ENCODE peak calls at places on chromosome 10, in four cellular contexts. U is A549, X is GM12878, A is K562. Q is an unnamed sample.

GRCh38 chr10:108365541-108365940 is 1201.0 kb upstream of the SORCS1 start:
- DNase-seq in U (no peak), A (no peak), X (no peak), Q (no peak)

GRCh38 chr10:78551184-78552005 is 517.4 kb upstream of the ZMIZ1 start:
- DNase-seq in X (no peak), U (no peak), A (no peak), Q (no peak)

GRCh38 chr10:80260295-80261243 is 28.9 kb downstream of the MAT1A start:
- DNase-seq in A (peak; percentile 59), X (no peak), U (peak; percentile 24), Q (peak; percentile 74)

GRCh38 chr10:73887038-73888015 is 13.0 kb upstream of the CAMK2G start:
- DNase-seq in X (no peak), U (peak; percentile 89), A (no peak), Q (peak; percentile 59)

GRCh38 chr10:44102726-44103255 is 282.1 kb downstream of the CXCL12 start:
- DNase-seq in X (no peak), A (no peak), U (no peak), Q (no peak)

GRCh38 chr10:6603142-6604125 is 23.4 kb upstream of the PRKCQ start:
- DNase-seq in U (no peak), A (no peak), X (no peak), Q (no peak)

GRCh38 chr10:88113232-88113631 is 249.8 kb downstream of the PTEN start:
- DNase-seq in A (no peak), U (no peak), X (no peak), Q (no peak)

GRCh38 chr10:125989791-125990190 is 93.4 kb downstream of the FANK1 start:
- DNase-seq in X (no peak), U (no peak), A (no peak), Q (no peak)

GRCh38 chr10:21292763-21293517 is 232.5 kb downstream of the SKIDA1 start:
- DNase-seq in U (peak; percentile 98), X (no peak), A (no peak), Q (no peak)

GRCh38 chr10:17989908-17990767 is 38.4 kb downstream of the SLC39A12 start:
- DNase-seq in X (peak; percentile 41), A (no peak), U (peak; percentile 37), Q (no peak)

GRCh38 chr10:53045315-53045714 is 272.7 kb upstream of the MBL2 start:
- DNase-seq in U (no peak), X (no peak), A (no peak), Q (no peak)

GRCh38 chr10:34018811-34019210 is 684.3 kb upstream of the NRP1 start:
- DNase-seq in U (no peak), X (no peak), A (no peak), Q (no peak)

GRCh38 chr10:27245846-27246245 is 5.2 kb upstream of the ACBD5 start:
- DNase-seq in A (no peak), X (no peak), U (no peak), Q (no peak)

GRCh38 chr10:90226526-90226925 is 525.1 kb downstream of the KIF20B start:
- DNase-seq in U (no peak), A (no peak), X (no peak), Q (no peak)

GRCh38 chr10:132981173-132981555 is 38.8 kb upstream of the CFAP46 start:
- DNase-seq in A (no peak), U (no peak), X (no peak), Q (no peak)

GRCh38 chr10:44458671-44459403 is 73.9 kb upstream of the CXCL12 start:
- DNase-seq in X (no peak), A (no peak), U (no peak), Q (no peak)

GRCh38 chr10:37774351-37774750 is 83.1 kb downstream of the ZNF248 start:
- DNase-seq in A (no peak), U (no peak), X (no peak), Q (no peak)

GRCh38 chr10:29250066-29250465 is 38.8 kb upstream of the LYZL1 start:
- DNase-seq in X (no peak), A (no peak), U (no peak), Q (no peak)

GRCh38 chr10:71082930-71083329 is 129.4 kb upstream of the UNC5B start:
- DNase-seq in U (no peak), X (no peak), A (no peak), Q (no peak)

GRCh38 chr10:118445535-118445934 is 103.4 kb upstream of the FAM204A start:
- DNase-seq in X (no peak), U (no peak), A (no peak), Q (no peak)

GRCh38 chr10:4046030-4046429 is 261.0 kb upstream of the KLF6 start:
- DNase-seq in X (no peak), A (no peak), U (no peak), Q (no peak)

GRCh38 chr10:78688945-78689935 is 379.5 kb upstream of the ZMIZ1 start:
- DNase-seq in A (no peak), U (no peak), X (no peak), Q (peak; percentile 73)

GRCh38 chr10:86261933-86262665 is 104.5 kb downstream of the GRID1 start:
- DNase-seq in A (peak; percentile 39), U (peak; percentile 69), X (peak; percentile 21), Q (no peak)

GRCh38 chr10:5560142-5560843 is 35.5 kb downstream of the CALML3 start:
- DNase-seq in U (no peak), A (no peak), X (no peak), Q (no peak)

GRCh38 chr10:10609379-10609955 is 408.2 kb upstream of the CELF2 start:
- DNase-seq in U (no peak), A (no peak), X (no peak), Q (no peak)

GRCh38 chr10:10599994-10600393 is 417.7 kb upstream of the CELF2 start:
- DNase-seq in X (no peak), A (no peak), U (no peak), Q (no peak)

GRCh38 chr10:10605551-10606081 is 412.1 kb upstream of the CELF2 start:
- DNase-seq in U (no peak), A (no peak), X (no peak), Q (no peak)
- TF ChIP-seq EP300 in U (no peak), A (no peak), X (no peak), Q (no peak)

GRCh38 chr10:16652154-16652553 is 130.5 kb upstream of the C1QL3 start:
- DNase-seq in A (no peak), U (peak; percentile 34), X (no peak), Q (no peak)

GRCh38 chr10:16653223-16653622 is 131.5 kb upstream of the C1QL3 start:
- DNase-seq in U (no peak), A (no peak), X (peak; percentile 21), Q (no peak)

GRCh38 chr10:16656886-16657285 is 135.2 kb upstream of the C1QL3 start:
- DNase-seq in X (no peak), U (no peak), A (no peak), Q (no peak)
- TF ChIP-seq RCOR1 in X (no peak), U (no peak), A (no peak), Q (no peak)

DNA sequence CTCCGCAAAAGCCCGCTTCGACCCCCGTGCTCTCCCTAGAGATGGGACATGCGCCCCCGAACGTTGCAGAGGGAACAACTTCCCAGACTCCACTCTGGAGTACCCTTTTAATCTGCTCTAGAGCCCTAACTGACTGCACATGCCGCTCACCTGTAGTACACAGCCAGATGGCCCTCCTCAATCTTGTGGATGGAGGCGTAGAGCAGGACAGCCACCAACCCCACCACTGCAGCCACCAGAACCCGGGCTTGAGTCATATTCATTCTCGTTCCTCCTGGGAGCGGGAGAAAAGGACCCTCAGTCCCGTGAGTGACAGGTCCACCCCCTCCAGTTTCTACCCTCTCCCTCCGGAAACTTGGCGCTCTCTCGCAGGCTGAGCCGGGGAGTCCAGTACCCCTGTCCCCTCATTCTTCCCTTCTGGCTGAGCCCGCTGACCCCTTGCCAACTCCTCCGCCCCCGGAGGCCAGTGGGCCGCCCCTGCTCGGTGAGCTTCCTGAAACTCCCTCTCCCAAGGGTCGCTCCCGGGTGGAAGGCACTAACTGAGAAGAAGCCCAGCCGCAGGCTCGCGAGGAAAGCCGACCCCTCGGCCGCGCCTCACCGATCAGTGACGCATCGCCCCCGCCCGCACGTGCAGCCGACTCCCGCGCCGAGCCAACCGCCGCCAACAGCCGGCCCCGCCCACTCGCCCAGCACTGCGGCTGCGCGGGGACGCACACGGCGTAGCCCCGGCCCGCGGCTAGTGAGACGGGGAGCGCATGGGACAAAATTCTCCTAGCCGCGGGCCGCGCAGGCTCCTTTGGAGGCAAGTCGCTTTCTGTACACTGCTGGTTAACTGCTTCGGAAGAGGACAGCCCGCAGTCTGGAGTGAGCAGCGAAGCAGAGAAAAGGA is at the start of gene ERLIN1:
- DNase-seq in X (peak; percentile 61), A (peak; percentile 91), U (peak; percentile 88), Q (peak; percentile 97)
- TF ChIP-seq EP300 in X (peak; percentile 26), A (peak; percentile 73), U (no peak), Q (no peak)

DNA sequence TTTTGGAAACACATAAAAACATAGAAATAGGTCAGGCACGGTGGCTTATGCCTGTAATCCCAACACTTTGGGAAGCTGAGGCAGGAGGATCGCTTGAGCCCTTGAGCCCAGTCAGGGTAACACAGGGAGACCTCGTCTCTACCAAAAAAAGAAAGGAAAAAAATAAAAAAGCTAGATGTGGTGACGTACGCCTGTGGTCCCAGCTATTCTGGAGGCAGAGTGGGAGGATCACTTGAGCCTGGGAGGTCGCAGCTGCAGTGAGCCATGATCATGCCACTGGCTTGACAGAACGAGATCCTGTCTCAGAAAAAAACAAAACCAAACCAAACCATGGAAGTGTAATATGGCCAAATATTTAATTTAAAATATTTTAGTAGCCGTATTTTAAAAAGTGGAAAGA is 55.6 kb downstream of the MCU start:
- DNase-seq in U (no peak), X (no peak), A (no peak), Q (no peak)
- TF ChIP-seq RCOR1 in U (no peak), X (no peak), A (no peak), Q (no peak)

DNA sequence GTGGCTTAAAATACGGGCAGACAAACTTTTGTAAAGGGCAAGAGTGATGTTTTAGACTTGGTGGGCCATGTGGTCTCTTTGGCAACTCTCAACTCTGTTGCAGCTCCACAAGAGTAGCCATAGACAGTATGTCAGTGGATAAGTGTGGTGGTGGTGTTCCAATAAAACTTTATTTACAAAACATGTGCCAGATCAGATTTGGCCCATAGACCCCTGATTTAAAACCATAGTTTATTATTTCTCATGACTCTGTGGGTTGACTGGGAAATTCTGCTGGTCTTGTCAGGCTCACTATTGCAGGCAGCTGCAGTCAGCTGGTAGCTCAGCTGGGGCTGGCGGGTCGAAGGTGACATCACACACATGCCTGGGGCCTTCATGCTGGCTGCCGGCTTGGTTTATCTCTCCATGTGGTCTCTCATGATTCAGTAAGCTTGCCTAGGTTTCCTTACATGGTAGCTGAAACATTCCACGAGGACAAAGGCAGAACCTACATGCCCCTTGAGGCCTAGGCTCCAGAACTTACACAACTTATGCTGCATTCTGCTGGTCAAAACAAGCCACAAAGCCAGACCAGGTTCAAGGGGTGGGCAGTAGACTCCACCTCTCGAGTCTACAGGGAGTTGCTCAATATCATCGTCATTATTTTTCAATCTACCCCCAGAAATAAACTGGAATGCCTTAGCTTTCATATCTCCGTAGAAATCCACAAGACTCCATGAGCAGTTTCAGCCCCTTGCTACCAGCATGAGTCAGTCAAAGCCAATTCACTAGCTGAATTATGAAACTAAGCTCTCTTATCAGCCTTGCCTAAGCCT is 245.7 kb downstream of the WDR11 start:
- DNase-seq in X (no peak), A (no peak), U (no peak), Q (no peak)
- TF ChIP-seq EP300 in X (no peak), A (no peak), U (no peak), Q (no peak)

DNA sequence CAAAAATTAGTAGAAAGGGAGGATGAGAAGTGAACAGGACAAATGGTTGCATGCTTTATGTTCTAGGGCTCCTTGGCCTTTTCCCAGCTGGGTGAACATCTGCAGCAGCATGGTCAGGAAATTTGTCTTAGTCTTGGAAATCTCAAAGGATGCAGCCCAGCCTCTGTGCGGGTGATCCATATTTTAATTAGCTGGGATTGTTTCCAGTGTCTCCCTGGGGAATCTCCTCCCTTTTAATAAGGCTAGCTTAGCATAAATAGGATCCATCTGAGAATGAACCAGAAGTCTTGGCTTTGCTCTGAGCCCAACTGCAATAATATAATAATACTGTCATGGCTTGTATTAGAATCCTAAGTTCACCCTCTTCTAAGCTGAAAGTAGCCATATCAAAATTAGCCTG is 198.3 kb downstream of the PRKG1 start:
- DNase-seq in A (no peak), X (no peak), U (no peak), Q (no peak)
- TF ChIP-seq RCOR1 in A (no peak), X (no peak), U (no peak), Q (no peak)